ENCODE peak calls at places on chromosome 22, in four cellular contexts. R is HepG2, J is H1, H is GM12878. W is an unnamed sample.

GRCh38 chr22:23386822-23387580 is 193.1 kb downstream of the IGLL1 start:
- DNase-seq in H (no peak), J (no peak), R (no peak), W (no peak)

GRCh38 chr22:23395476-23396361 is 184.4 kb downstream of the IGLL1 start:
- DNase-seq in J (no peak), H (no peak), R (no peak), W (no peak)

GRCh38 chr22:22949953-22950352 is 62.3 kb downstream of the IGLL5 start:
- DNase-seq in R (no peak), H (no peak), J (no peak), W (no peak)

GRCh38 chr22:42471441-42471840 is 39.2 kb upstream of the NFAM1 start:
- DNase-seq in R (no peak), J (no peak), H (no peak), W (no peak)

GRCh38 chr22:47333625-47334024 is 571.2 kb downstream of the TBC1D22A start:
- DNase-seq in R (peak; percentile 9), J (no peak), H (no peak), W (peak; percentile 93)

GRCh38 chr22:46665751-46666280 is 45.6 kb downstream of the GRAMD4 start:
- DNase-seq in H (no peak), R (no peak), J (no peak), W (no peak)

GRCh38 chr22:45594123-45594941 is 77.3 kb upstream of the ATXN10 start:
- DNase-seq in R (no peak), J (no peak), H (no peak), W (no peak)

GRCh38 chr22:49239264-49240015 is 588.2 kb downstream of the BRD1 start:
- DNase-seq in R (no peak), J (no peak), H (no peak), W (no peak)

GRCh38 chr22:44186121-44186510 is 5.4 kb downstream of the PARVG start:
- DNase-seq in H (no peak), R (no peak), J (no peak), W (no peak)

GRCh38 chr22:44188986-44189630 is 8.4 kb downstream of the PARVG start:
- DNase-seq in R (no peak), H (no peak), J (no peak), W (no peak)

GRCh38 chr22:44186737-44187136 is 6.0 kb downstream of the PARVG start:
- DNase-seq in R (no peak), H (no peak), J (no peak), W (no peak)

GRCh38 chr22:44188316-44188715 is 7.6 kb downstream of the PARVG start:
- DNase-seq in H (no peak), J (no peak), R (no peak), W (no peak)

GRCh38 chr22:44187652-44188230 is 7.0 kb downstream of the PARVG start:
- DNase-seq in H (no peak), J (no peak), R (no peak), W (no peak)
- TF ChIP-seq JUND in H (no peak), J (no peak), R (no peak), W (no peak)

GRCh38 chr22:32661296-32661695 is 140.2 kb upstream of the TIMP3 start:
- DNase-seq in H (no peak), R (no peak), J (peak; percentile 9), W (no peak)
- TF ChIP-seq JUND in H (no peak), R (no peak), J (no peak), W (no peak)

DNA sequence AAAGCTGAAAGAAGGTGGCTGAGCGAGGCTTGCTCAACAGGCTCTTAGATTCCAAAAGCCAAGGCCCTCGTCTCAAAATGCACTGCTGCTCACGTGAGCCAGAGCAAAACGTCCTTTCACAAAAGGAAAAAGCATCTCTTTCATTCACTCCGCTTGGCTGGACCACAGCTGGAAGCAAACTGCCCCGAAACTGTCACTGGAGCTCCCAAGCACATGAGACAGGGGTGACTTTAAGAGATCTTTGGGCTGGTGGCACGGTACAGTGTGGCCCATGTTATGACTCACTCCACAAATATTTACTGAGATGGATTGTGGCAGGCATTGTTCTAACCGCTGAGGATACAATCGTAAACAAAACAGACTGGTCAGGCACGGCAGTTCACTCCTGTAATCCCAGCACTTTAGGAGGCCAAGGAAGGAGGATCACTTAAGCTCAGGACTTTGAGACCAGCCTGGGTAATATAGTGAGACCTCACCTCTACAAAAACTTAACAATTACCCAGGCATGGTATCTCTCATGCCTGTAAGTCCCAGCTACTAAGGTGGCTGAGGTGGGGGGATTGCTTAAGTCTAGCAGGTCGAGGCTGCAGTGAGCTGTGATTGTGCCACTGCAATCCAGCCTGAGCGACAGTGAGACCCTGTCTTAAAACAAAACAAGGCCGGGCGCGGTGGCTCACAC is 3.6 kb downstream of the PLA2G6 start:
- DNase-seq in J (no peak), H (no peak), R (peak; percentile 94), W (peak; percentile 92)
- TF ChIP-seq JUND in J (peak; percentile 78), H (no peak), R (peak; percentile 100), W (peak; percentile 91)

GRCh38 chr22:37298748-37299495 is 16.6 kb downstream of the CYTH4 start:
- DNase-seq in J (no peak), R (no peak), H (no peak), W (no peak)

GRCh38 chr22:37295213-37295886 is 13.0 kb downstream of the CYTH4 start:
- DNase-seq in R (no peak), H (no peak), J (no peak), W (no peak)

GRCh38 chr22:37293172-37293571 is 10.9 kb downstream of the CYTH4 start:
- DNase-seq in J (no peak), R (no peak), H (no peak), W (no peak)

GRCh38 chr22:37294747-37295146 is 12.4 kb downstream of the CYTH4 start:
- DNase-seq in J (no peak), H (no peak), R (no peak), W (no peak)

DNA sequence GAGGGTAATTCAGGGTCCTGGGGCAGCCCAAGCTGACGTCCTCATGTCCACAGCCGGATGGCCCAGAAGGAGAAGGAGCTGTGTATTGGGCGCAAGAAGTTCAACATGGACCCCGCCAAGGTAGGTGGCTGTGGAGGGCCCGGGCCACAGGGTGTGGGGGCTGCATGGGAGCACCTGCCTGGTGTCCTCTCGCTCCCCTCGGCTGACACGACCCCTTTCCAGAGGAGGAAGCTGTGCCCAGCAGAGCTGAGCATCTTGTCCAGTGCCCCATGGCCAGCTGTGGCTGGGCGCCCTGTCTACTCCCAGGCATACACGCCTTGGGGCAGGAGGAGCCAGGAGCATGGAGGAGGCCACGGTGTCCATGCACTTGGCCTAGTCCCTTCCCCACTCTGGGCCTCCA is 13.6 kb downstream of the CYTH4 start:
- DNase-seq in R (no peak), J (no peak), H (no peak), W (no peak)
- TF ChIP-seq JUND in R (no peak), J (no peak), H (no peak), W (no peak)

DNA sequence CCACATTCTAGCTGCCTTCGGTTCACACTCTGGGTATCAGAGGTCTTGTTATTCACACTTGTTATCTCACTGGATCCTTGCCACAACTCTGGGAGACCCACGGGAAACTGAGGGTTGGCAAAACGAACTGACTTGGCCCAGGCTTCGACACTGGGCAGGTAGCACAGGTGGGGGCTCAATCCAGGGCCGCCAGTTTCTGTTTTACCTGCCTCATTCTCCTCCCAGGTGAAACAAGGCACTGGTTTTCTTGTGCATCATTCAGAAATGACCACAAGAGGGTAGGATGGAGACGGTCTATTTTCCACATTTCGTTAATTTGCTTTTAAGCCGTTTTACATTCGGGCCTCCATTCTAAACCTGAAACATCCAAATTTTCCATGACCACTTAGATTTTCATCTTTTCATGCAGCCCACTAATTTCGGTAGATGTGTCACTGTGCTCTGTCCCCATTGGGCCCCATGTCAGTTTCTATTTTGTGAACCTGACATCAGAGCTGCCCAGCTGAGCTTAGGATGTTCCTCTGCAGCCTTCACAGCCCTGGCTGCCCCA is 108.1 kb downstream of the KIAA1671 start:
- DNase-seq in H (no peak), R (no peak), J (no peak), W (peak; percentile 30)
- TF ChIP-seq JUND in H (no peak), R (no peak), J (no peak), W (no peak)

DNA sequence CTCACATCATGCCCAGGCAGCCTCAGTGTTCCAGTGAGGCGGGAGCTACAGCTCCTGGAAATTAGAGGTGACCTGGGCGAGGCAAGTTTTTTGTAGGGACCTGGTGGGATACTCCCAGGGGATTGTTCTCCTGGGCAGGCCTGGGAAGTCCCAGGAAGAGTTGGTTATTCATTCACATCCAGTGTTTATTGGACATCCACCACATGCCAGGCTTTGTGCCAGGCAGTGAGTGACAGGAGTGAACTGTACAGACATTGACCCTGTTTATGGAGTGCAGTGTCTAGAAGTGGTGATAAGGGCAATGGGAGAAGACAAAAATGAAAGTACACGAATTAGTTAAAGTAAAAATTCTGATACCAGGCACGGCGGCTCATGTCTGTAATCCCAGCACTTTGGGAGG is 29.4 kb downstream of the YWHAH start:
- DNase-seq in H (no peak), J (no peak), R (no peak), W (no peak)
- TF ChIP-seq JUND in H (no peak), J (no peak), R (no peak), W (no peak)

GRCh38 chr22:26330971-26331625 is 98.0 kb upstream of the ASPHD2 start:
- DNase-seq in R (peak; percentile 54), J (peak; percentile 29), H (peak; percentile 7), W (peak; percentile 78)
- TF ChIP-seq JUND in R (no peak), J (no peak), H (no peak), W (no peak)

W was measured in T47D.